ENCODE peak calls at places on chromosomes 13 and 19, in nine cellular contexts. X is ELR; F is naive thymus-derived CD4-positive, alpha-beta T cell; Q is HFFc6; M is pancreas; U is MM.1S; K is CD8-positive, alpha-beta memory T cell; W is GM18507; E is substantia nigra. V is an unnamed sample.

GRCh38 chr19:12965017-12965811 is 4.2 kb upstream of the DAND5 start:
- DNase-seq in X (peak), F (peak), Q (peak), M (peak), U (peak), K (peak), W (peak), E (peak), V (peak)

GRCh38 chr13:32622827-32623226 is 36.6 kb downstream of the PDS5B start:
- DNase-seq in X (no peak), F (no peak), Q (no peak), M (no peak), U (no peak), K (no peak), W (no peak), E (no peak), V (no peak)

GRCh38 chr19:30848626-30849322 is 476.6 kb downstream of the ZNF536 start:
- DNase-seq in X (no peak), F (no peak), Q (no peak), M (no peak), U (no peak), K (no peak), W (no peak), E (no peak), V (no peak)

GRCh38 chr19:2308114-2308556 is at the start of gene LINGO3:
- DNase-seq in X (no peak), F (no peak), Q (no peak), M (no peak), U (no peak), K (no peak), W (no peak), E (no peak), V (no peak)

GRCh38 chr13:110913322-110913721 is 1.5 kb downstream of the ANKRD10 start:
- DNase-seq in X (peak), F (peak), Q (no peak), M (peak), U (peak), K (no peak), W (no peak), E (no peak), V (no peak)

GRCh38 chr19:10805758-10806247 is 30.2 kb downstream of the TMED1 start:
- DNase-seq in X (no peak), F (no peak), Q (no peak), M (no peak), U (no peak), K (no peak), W (no peak), E (peak), V (no peak)

GRCh38 chr13:23656637-23657036 is 86.4 kb downstream of the TNFRSF19 start:
- DNase-seq in X (no peak), F (no peak), Q (no peak), M (no peak), U (no peak), K (no peak), W (no peak), E (no peak), V (peak)

GRCh38 chr19:52716578-52716977 is 18.3 kb downstream of the ZNF611 start:
- DNase-seq in X (peak), F (no peak), Q (no peak), M (no peak), U (no peak), K (no peak), W (no peak), E (no peak), V (no peak)

GRCh38 chr19:8209965-8210659 is 942 bp downstream of the CERS4 start:
- DNase-seq in X (no peak), F (no peak), Q (no peak), M (peak), U (no peak), K (no peak), W (no peak), E (peak), V (no peak)

GRCh38 chr13:25132984-25133383 is 37.0 kb downstream of the PABPC3 start:
- DNase-seq in X (no peak), F (no peak), Q (no peak), M (no peak), U (no peak), K (no peak), W (no peak), E (no peak), V (no peak)

GRCh38 chr13:50512602-50513527 is 330.6 kb downstream of the DLEU7 start:
- DNase-seq in X (peak), F (no peak), Q (no peak), M (no peak), U (peak), K (peak), W (peak), E (peak), V (peak)

GRCh38 chr19:38830039-38830733 is 1.4 kb downstream of the ECH1 start:
- DNase-seq in X (peak), F (no peak), Q (peak), M (no peak), U (no peak), K (no peak), W (no peak), E (no peak), V (peak)

GRCh38 chr13:28204690-28205443 is 66.5 kb downstream of the PAN3 start:
- DNase-seq in X (no peak), F (no peak), Q (no peak), M (no peak), U (no peak), K (no peak), W (no peak), E (no peak), V (no peak)